ENCODE peak calls at places on chromosomes 13 and 19, in ten cellular contexts. U is activated CD4-positive, alpha-beta T cell treated with anti-CD3 and anti-CD28 coated beads for 48 hours; P is ureter; M is left colon; S is cardiac fibroblast; W is stimulated activated CD4-positive, alpha-beta T cell treated with anti-CD3 and anti-CD28 coated beads, TNF-alpha, amount 100 ng/mL, for 24 hours; C is H54; Q is stimulated activated CD8-positive, alpha-beta memory T cell treated with anti-CD3 and anti-CD28 coated beads, Interleukin-15, amount 100 ng/mL, for 1 hour; Y is SIG-M5; A is NCI-H1417. X is an unnamed sample.

GRCh38 chr19:11378319-11379189 is 4.1 kb downstream of the SWSAP1 start:
- DNase-seq in U (peak), P (no peak), M (peak), S (peak), W (no peak), C (peak), Q (no peak), Y (no peak), A (peak), X (peak)

GRCh38 chr19:49071860-49072547 is 495 bp downstream of the KCNA7 start:
- DNase-seq in U (peak), P (no peak), M (peak), S (no peak), W (no peak), C (no peak), Q (no peak), Y (no peak), A (no peak), X (peak)

GRCh38 chr19:29264897-29265296 is 51.9 kb upstream of the UQCRFS1 start:
- DNase-seq in U (no peak), P (no peak), M (no peak), S (no peak), W (no peak), C (no peak), Q (no peak), Y (no peak), A (no peak), X (no peak)

GRCh38 chr13:57375876-57376275 is 208.9 kb downstream of the PRR20E start:
- DNase-seq in U (no peak), P (no peak), M (no peak), S (no peak), W (no peak), C (no peak), Q (no peak), Y (no peak), A (no peak), X (no peak)

GRCh38 chr13:90485441-90485840 is 862.0 kb upstream of the MIR17HG start:
- DNase-seq in U (no peak), P (no peak), M (no peak), S (peak), W (no peak), C (peak), Q (no peak), Y (no peak), A (no peak), X (no peak)

GRCh38 chr19:45098521-45099464 is 5.8 kb downstream of the PPP1R37 start:
- DNase-seq in U (no peak), P (no peak), M (no peak), S (peak), W (no peak), C (no peak), Q (no peak), Y (no peak), A (no peak), X (no peak)

GRCh38 chr13:100512422-100512821 is 76.2 kb downstream of the GGACT start:
- DNase-seq in U (no peak), P (no peak), M (no peak), S (peak), W (no peak), C (peak), Q (no peak), Y (no peak), A (no peak), X (no peak)

GRCh38 chr13:26011996-26012688 is 39.7 kb downstream of the SHISA2 start:
- DNase-seq in U (peak), P (no peak), M (peak), S (no peak), W (peak), C (no peak), Q (no peak), Y (no peak), A (no peak), X (peak)

GRCh38 chr19:1079566-1080111 is 12.7 kb downstream of the ARHGAP45 start:
- DNase-seq in U (peak), P (no peak), M (peak), S (no peak), W (no peak), C (no peak), Q (no peak), Y (no peak), A (no peak), X (peak)

GRCh38 chr19:49741210-49741844 is 21.8 kb downstream of the TSKS start:
- DNase-seq in U (no peak), P (no peak), M (no peak), S (peak), W (no peak), C (no peak), Q (no peak), Y (no peak), A (no peak), X (no peak)

GRCh38 chr19:10729406-10729805 is 11.5 kb downstream of the DNM2 start:
- DNase-seq in U (no peak), P (no peak), M (no peak), S (no peak), W (no peak), C (no peak), Q (no peak), Y (no peak), A (no peak), X (no peak)

X was measured in kidney.